ENCODE peak calls at places on chromosome 12, in eight cellular contexts. One of them, this sample, is unnamed.

GRCh38 chr12:100229876-100230275 is 29.3 kb downstream of the ACTR6 start:
- DNase-seq in brain microvascular endothelial cell: no peak
- DNase-seq in thoracic aorta: no peak
- DNase-seq in iPS DF 6.9: no peak
- DNase-seq in adrenal gland: no peak
- DNase-seq in ovary: no peak
- DNase-seq in PC-3: peak
- DNase-seq in IMR-90: no peak
- DNase-seq in this sample: peak

GRCh38 chr12:119157528-119157927 is 21.2 kb upstream of the HSPB8 start:
- DNase-seq in brain microvascular endothelial cell: no peak
- DNase-seq in thoracic aorta: no peak
- DNase-seq in iPS DF 6.9: no peak
- DNase-seq in adrenal gland: no peak
- DNase-seq in ovary: no peak
- DNase-seq in PC-3: no peak
- DNase-seq in IMR-90: no peak
- DNase-seq in this sample: no peak

GRCh38 chr12:32466187-32466586 is 66.8 kb downstream of the FGD4 start:
- DNase-seq in brain microvascular endothelial cell: no peak
- DNase-seq in thoracic aorta: no peak
- DNase-seq in iPS DF 6.9: no peak
- DNase-seq in adrenal gland: no peak
- DNase-seq in ovary: no peak
- DNase-seq in PC-3: no peak
- DNase-seq in IMR-90: no peak
- DNase-seq in this sample: no peak

GRCh38 chr12:45407188-45407850 is 191.4 kb downstream of the ANO6 start:
- DNase-seq in brain microvascular endothelial cell: no peak
- DNase-seq in thoracic aorta: no peak
- DNase-seq in iPS DF 6.9: no peak
- DNase-seq in adrenal gland: peak
- DNase-seq in ovary: no peak
- DNase-seq in PC-3: no peak
- DNase-seq in IMR-90: peak
- DNase-seq in this sample: no peak

GRCh38 chr12:54579696-54580333 is 8.6 kb downstream of the PPP1R1A start:
- DNase-seq in brain microvascular endothelial cell: peak
- DNase-seq in thoracic aorta: peak
- DNase-seq in iPS DF 6.9: peak
- DNase-seq in adrenal gland: peak
- DNase-seq in ovary: peak
- DNase-seq in PC-3: peak
- DNase-seq in IMR-90: peak
- DNase-seq in this sample: peak

GRCh38 chr12:120224304-120225199 is 23.6 kb upstream of the RPLP0 start:
- DNase-seq in brain microvascular endothelial cell: no peak
- DNase-seq in thoracic aorta: no peak
- DNase-seq in iPS DF 6.9: no peak
- DNase-seq in adrenal gland: no peak
- DNase-seq in ovary: no peak
- DNase-seq in PC-3: no peak
- DNase-seq in IMR-90: no peak
- DNase-seq in this sample: peak

GRCh38 chr12:128267651-128268347 is 829 bp downstream of the TMEM132C start:
- DNase-seq in brain microvascular endothelial cell: no peak
- DNase-seq in thoracic aorta: no peak
- DNase-seq in iPS DF 6.9: no peak
- DNase-seq in adrenal gland: no peak
- DNase-seq in ovary: peak
- DNase-seq in PC-3: no peak
- DNase-seq in IMR-90: no peak
- DNase-seq in this sample: no peak

GRCh38 chr12:75444444-75445136 is 36.0 kb upstream of the GLIPR1 start:
- DNase-seq in brain microvascular endothelial cell: peak
- DNase-seq in thoracic aorta: no peak
- DNase-seq in iPS DF 6.9: no peak
- DNase-seq in adrenal gland: peak
- DNase-seq in ovary: no peak
- DNase-seq in PC-3: peak
- DNase-seq in IMR-90: peak
- DNase-seq in this sample: no peak

GRCh38 chr12:67650127-67650495 is 1.6 kb downstream of the DYRK2 start:
- DNase-seq in brain microvascular endothelial cell: no peak
- DNase-seq in thoracic aorta: no peak
- DNase-seq in iPS DF 6.9: no peak
- DNase-seq in adrenal gland: peak
- DNase-seq in ovary: peak
- DNase-seq in PC-3: no peak
- DNase-seq in IMR-90: no peak
- DNase-seq in this sample: peak

GRCh38 chr12:107759410-107759809 is 1.5 kb downstream of the PRDM4 start:
- DNase-seq in brain microvascular endothelial cell: peak
- DNase-seq in thoracic aorta: no peak
- DNase-seq in iPS DF 6.9: no peak
- DNase-seq in adrenal gland: peak
- DNase-seq in ovary: no peak
- DNase-seq in PC-3: peak
- DNase-seq in IMR-90: peak
- DNase-seq in this sample: peak

GRCh38 chr12:31600252-31600651 is 9.3 kb upstream of the DENND5B start:
- DNase-seq in brain microvascular endothelial cell: no peak
- DNase-seq in thoracic aorta: no peak
- DNase-seq in iPS DF 6.9: no peak
- DNase-seq in adrenal gland: no peak
- DNase-seq in ovary: no peak
- DNase-seq in PC-3: no peak
- DNase-seq in IMR-90: no peak
- DNase-seq in this sample: no peak

GRCh38 chr12:4157122-4157521 is 116.4 kb upstream of the CCND2 start:
- DNase-seq in brain microvascular endothelial cell: no peak
- DNase-seq in thoracic aorta: no peak
- DNase-seq in iPS DF 6.9: no peak
- DNase-seq in adrenal gland: no peak
- DNase-seq in ovary: no peak
- DNase-seq in PC-3: no peak
- DNase-seq in IMR-90: no peak
- DNase-seq in this sample: no peak

GRCh38 chr12:88643685-88644084 is 63.4 kb upstream of the KITLG start:
- DNase-seq in brain microvascular endothelial cell: no peak
- DNase-seq in thoracic aorta: no peak
- DNase-seq in iPS DF 6.9: no peak
- DNase-seq in adrenal gland: no peak
- DNase-seq in ovary: no peak
- DNase-seq in PC-3: no peak
- DNase-seq in IMR-90: peak
- DNase-seq in this sample: no peak

GRCh38 chr12:94200069-94200468 is 51.7 kb downstream of the PLXNC1 start:
- DNase-seq in brain microvascular endothelial cell: no peak
- DNase-seq in thoracic aorta: no peak
- DNase-seq in iPS DF 6.9: no peak
- DNase-seq in adrenal gland: no peak
- DNase-seq in ovary: no peak
- DNase-seq in PC-3: no peak
- DNase-seq in IMR-90: no peak
- DNase-seq in this sample: no peak

GRCh38 chr12:51075390-51075789 is 8.0 kb downstream of the CSRNP2 start:
- DNase-seq in brain microvascular endothelial cell: no peak
- DNase-seq in thoracic aorta: no peak
- DNase-seq in iPS DF 6.9: no peak
- DNase-seq in adrenal gland: no peak
- DNase-seq in ovary: no peak
- DNase-seq in PC-3: no peak
- DNase-seq in IMR-90: no peak
- DNase-seq in this sample: no peak

GRCh38 chr12:105296116-105297095 is 34.1 kb upstream of the C12orf75 start:
- DNase-seq in brain microvascular endothelial cell: no peak
- DNase-seq in thoracic aorta: no peak
- DNase-seq in iPS DF 6.9: no peak
- DNase-seq in adrenal gland: no peak
- DNase-seq in ovary: no peak
- DNase-seq in PC-3: no peak
- DNase-seq in IMR-90: no peak
- DNase-seq in this sample: no peak

DNA sequence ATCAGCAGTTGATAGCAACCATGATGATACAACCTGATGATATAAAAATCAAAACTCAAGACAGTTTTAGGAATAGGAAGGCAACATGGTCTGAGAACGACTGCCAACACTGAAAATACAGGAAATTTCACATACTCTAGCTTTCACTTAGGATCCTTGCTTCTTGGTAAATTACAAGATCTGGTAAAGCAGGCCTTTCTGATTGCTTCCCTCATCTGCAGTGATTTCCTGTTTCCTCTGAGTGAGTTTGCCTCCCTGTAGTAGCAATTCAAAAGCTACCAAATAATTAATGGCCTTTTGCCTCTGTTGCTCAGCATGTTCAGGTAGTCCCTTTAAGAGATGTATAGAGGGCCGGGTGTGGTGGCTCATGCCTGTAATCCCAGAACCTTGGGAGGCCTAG is 2.0 kb upstream of the IRAK3 start:
- DNase-seq in brain microvascular endothelial cell: no peak
- DNase-seq in thoracic aorta: no peak
- DNase-seq in iPS DF 6.9: no peak
- DNase-seq in adrenal gland: no peak
- DNase-seq in ovary: no peak
- DNase-seq in PC-3: no peak
- DNase-seq in IMR-90: no peak
- DNase-seq in this sample: no peak
- H3K27ac ChIP-seq in brain microvascular endothelial cell: no peak
- H3K27ac ChIP-seq in thoracic aorta: no peak
- H3K27ac ChIP-seq in iPS DF 6.9: no peak
- H3K27ac ChIP-seq in adrenal gland: no peak
- H3K27ac ChIP-seq in ovary: no peak
- H3K27ac ChIP-seq in PC-3: no peak
- H3K27ac ChIP-seq in IMR-90: no peak
- H3K27ac ChIP-seq in this sample: no peak

GRCh38 chr12:56631790-56632700 is 1.9 kb upstream of the BAZ2A start:
- DNase-seq in brain microvascular endothelial cell: peak
- DNase-seq in thoracic aorta: peak
- DNase-seq in iPS DF 6.9: no peak
- DNase-seq in adrenal gland: peak
- DNase-seq in ovary: peak
- DNase-seq in PC-3: peak
- DNase-seq in IMR-90: peak
- DNase-seq in this sample: peak
- H3K4me3 ChIP-seq in brain microvascular endothelial cell: peak
- H3K4me3 ChIP-seq in thoracic aorta: peak
- H3K4me3 ChIP-seq in iPS DF 6.9: no peak
- H3K4me3 ChIP-seq in adrenal gland: no peak
- H3K4me3 ChIP-seq in ovary: peak
- H3K4me3 ChIP-seq in PC-3: peak
- H3K4me3 ChIP-seq in IMR-90: no peak
- H3K4me3 ChIP-seq in this sample: peak

GRCh38 chr12:47634127-47634526 is 71.7 kb downstream of the RPAP3 start:
- DNase-seq in brain microvascular endothelial cell: no peak
- DNase-seq in thoracic aorta: no peak
- DNase-seq in iPS DF 6.9: no peak
- DNase-seq in adrenal gland: no peak
- DNase-seq in ovary: no peak
- DNase-seq in PC-3: no peak
- DNase-seq in IMR-90: no peak
- DNase-seq in this sample: no peak

GRCh38 chr12:47636908-47637780 is 68.7 kb downstream of the RPAP3 start:
- DNase-seq in brain microvascular endothelial cell: peak
- DNase-seq in thoracic aorta: no peak
- DNase-seq in iPS DF 6.9: peak
- DNase-seq in adrenal gland: no peak
- DNase-seq in ovary: no peak
- DNase-seq in PC-3: peak
- DNase-seq in IMR-90: no peak
- DNase-seq in this sample: no peak
- H3K27ac ChIP-seq in brain microvascular endothelial cell: no peak
- H3K27ac ChIP-seq in thoracic aorta: no peak
- H3K27ac ChIP-seq in iPS DF 6.9: no peak
- H3K27ac ChIP-seq in adrenal gland: no peak
- H3K27ac ChIP-seq in ovary: no peak
- H3K27ac ChIP-seq in PC-3: peak
- H3K27ac ChIP-seq in IMR-90: no peak
- H3K27ac ChIP-seq in this sample: no peak

DNA sequence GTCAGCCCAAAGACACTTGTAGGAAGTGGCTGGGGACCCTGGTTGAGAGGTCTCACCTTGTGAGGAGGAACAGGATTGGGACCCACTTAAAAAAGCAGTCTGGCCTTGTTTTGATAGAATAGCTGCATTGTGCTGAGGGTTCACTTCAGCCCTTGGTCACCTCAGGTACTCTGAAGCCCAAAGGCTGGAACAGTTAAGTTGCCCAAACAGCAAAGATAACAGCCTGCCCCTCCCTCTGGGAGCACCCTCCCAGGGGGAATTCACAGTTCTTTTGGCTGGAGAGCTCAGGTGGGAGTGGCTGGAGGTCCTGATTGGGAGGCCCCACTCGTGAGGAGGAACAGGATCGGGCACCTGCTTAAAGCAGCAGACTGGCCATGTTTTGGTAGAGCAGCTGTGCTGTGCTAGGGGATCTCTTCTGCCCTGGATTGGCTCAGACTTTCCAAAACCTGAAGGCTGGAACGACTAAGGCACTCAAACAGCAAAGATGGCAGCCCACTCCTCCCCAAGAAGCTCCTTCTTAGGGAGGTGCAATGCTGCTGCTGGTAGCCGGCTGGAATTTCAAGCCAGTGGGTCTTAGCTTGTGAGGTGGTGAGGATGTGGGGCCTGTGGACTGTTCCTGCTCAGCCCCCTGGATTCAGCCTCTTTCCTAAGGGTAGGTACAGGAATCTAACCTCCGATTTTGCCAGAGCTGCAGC is 143.8 kb upstream of the SLC38A2 start:
- DNase-seq in brain microvascular endothelial cell: no peak
- DNase-seq in thoracic aorta: no peak
- DNase-seq in iPS DF 6.9: no peak
- DNase-seq in adrenal gland: no peak
- DNase-seq in ovary: peak
- DNase-seq in PC-3: no peak
- DNase-seq in IMR-90: no peak
- DNase-seq in this sample: no peak
- H3K4me3 ChIP-seq in brain microvascular endothelial cell: no peak
- H3K4me3 ChIP-seq in thoracic aorta: no peak
- H3K4me3 ChIP-seq in iPS DF 6.9: no peak
- H3K4me3 ChIP-seq in adrenal gland: no peak
- H3K4me3 ChIP-seq in ovary: no peak
- H3K4me3 ChIP-seq in PC-3: no peak
- H3K4me3 ChIP-seq in IMR-90: no peak
- H3K4me3 ChIP-seq in this sample: no peak

DNA sequence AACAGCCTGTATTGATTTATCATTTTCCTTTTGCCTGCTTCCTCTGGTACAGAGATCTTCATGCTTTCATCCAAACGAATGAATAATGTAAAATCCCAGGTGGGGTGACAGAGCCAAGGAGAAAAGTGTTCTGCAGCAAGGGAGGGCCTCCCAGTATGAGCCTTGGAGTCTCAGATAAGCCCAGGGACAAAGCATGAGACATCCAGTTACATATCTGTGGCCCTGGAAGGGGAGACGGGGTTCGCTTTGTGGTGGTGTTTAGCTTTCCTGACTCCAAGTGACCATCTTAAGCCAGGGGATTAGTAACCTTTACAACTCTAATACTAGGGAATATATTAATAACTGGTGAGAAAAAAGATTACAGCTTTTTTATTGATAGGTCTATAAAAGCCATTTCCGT is 177.1 kb downstream of the ETV6 start:
- DNase-seq in brain microvascular endothelial cell: no peak
- DNase-seq in thoracic aorta: no peak
- DNase-seq in iPS DF 6.9: no peak
- DNase-seq in adrenal gland: peak
- DNase-seq in ovary: no peak
- DNase-seq in PC-3: no peak
- DNase-seq in IMR-90: no peak
- DNase-seq in this sample: no peak
- H3K27ac ChIP-seq in brain microvascular endothelial cell: no peak
- H3K27ac ChIP-seq in thoracic aorta: peak
- H3K27ac ChIP-seq in iPS DF 6.9: no peak
- H3K27ac ChIP-seq in adrenal gland: peak
- H3K27ac ChIP-seq in ovary: no peak
- H3K27ac ChIP-seq in PC-3: no peak
- H3K27ac ChIP-seq in IMR-90: no peak
- H3K27ac ChIP-seq in this sample: no peak

This sample was measured in prostate gland.